ENCODE peak calls at places on chromosomes 2 and 18, in seven cellular contexts. W is tibial artery, J is IMR-90, O is cardiac fibroblast, S is hepatocyte, B is OCI-LY7, M is tibial nerve. C is an unnamed sample.

GRCh38 chr2:108492364-108492763 is 41.9 kb upstream of the LIMS1 start:
- DNase-seq in W (no peak), J (peak), O (peak), S (peak), B (no peak), M (no peak), C (no peak)

GRCh38 chr18:21260621-21261020 is 18.6 kb downstream of the GREB1L start:
- DNase-seq in W (no peak), J (no peak), O (no peak), S (no peak), B (no peak), M (no peak), C (no peak)

GRCh38 chr2:114550895-114551793 is 108.7 kb downstream of the DPP10 start:
- DNase-seq in W (peak), J (peak), O (peak), S (peak), B (peak), M (peak), C (no peak)

GRCh38 chr2:20365249-20365817 is 14.7 kb upstream of the PUM2 start:
- DNase-seq in W (no peak), J (peak), O (peak), S (no peak), B (no peak), M (no peak), C (no peak)

GRCh38 chr2:119233326-119234020 is 9.8 kb downstream of the STEAP3 start:
- DNase-seq in W (no peak), J (peak), O (peak), S (no peak), B (no peak), M (no peak), C (peak)

GRCh38 chr18:77702686-77703085 is 453.0 kb downstream of the GALR1 start:
- DNase-seq in W (no peak), J (peak), O (peak), S (peak), B (peak), M (no peak), C (no peak)

GRCh38 chr2:217920879-217921603 is 81.8 kb downstream of the TNS1 start:
- DNase-seq in W (peak), J (peak), O (peak), S (no peak), B (no peak), M (no peak), C (peak)

GRCh38 chr2:150143087-150143536 is 344.4 kb downstream of the RND3 start:
- DNase-seq in W (no peak), J (peak), O (peak), S (no peak), B (no peak), M (no peak), C (no peak)

GRCh38 chr18:21632393-21632792 is 20.3 kb downstream of the SNRPD1 start:
- DNase-seq in W (no peak), J (no peak), O (peak), S (no peak), B (no peak), M (no peak), C (no peak)

GRCh38 chr2:173571887-173572680 is 217.4 kb downstream of the CDCA7 start:
- DNase-seq in W (no peak), J (no peak), O (no peak), S (no peak), B (no peak), M (no peak), C (no peak)

GRCh38 chr2:85164145-85164559 is 31.0 kb downstream of the TCF7L1 start:
- DNase-seq in W (peak), J (no peak), O (no peak), S (no peak), B (no peak), M (no peak), C (no peak)

GRCh38 chr2:88880441-88880953 is 189.0 kb downstream of the RPIA start:
- DNase-seq in W (no peak), J (peak), O (peak), S (peak), B (peak), M (peak), C (no peak)

GRCh38 chr2:221969087-221969829 is 329.5 kb downstream of the PAX3 start:
- DNase-seq in W (no peak), J (peak), O (peak), S (peak), B (peak), M (peak), C (no peak)

GRCh38 chr18:41593276-41593675 is 361.8 kb upstream of the PIK3C3 start:
- DNase-seq in W (no peak), J (no peak), O (no peak), S (no peak), B (no peak), M (no peak), C (no peak)

GRCh38 chr2:86079981-86080911 is 25.4 kb downstream of the POLR1A start:
- DNase-seq in W (peak), J (peak), O (peak), S (peak), B (peak), M (peak), C (peak)

GRCh38 chr2:41180392-41180791 is 728.5 kb upstream of the SLC8A1 start:
- DNase-seq in W (no peak), J (no peak), O (no peak), S (no peak), B (no peak), M (no peak), C (no peak)

GRCh38 chr2:155026646-155027045 is 328.2 kb downstream of the KCNJ3 start:
- DNase-seq in W (no peak), J (no peak), O (no peak), S (no peak), B (no peak), M (no peak), C (no peak)

GRCh38 chr2:11833601-11834000 is 87.2 kb downstream of the LPIN1 start:
- DNase-seq in W (no peak), J (peak), O (peak), S (no peak), B (peak), M (no peak), C (no peak)

GRCh38 chr2:207836526-207837133 is 66.9 kb upstream of the FZD5 start:
- DNase-seq in W (no peak), J (no peak), O (no peak), S (no peak), B (no peak), M (no peak), C (no peak)

GRCh38 chr2:240958366-240959213 is 39.8 kb upstream of the SNED1 start:
- DNase-seq in W (no peak), J (no peak), O (no peak), S (no peak), B (no peak), M (peak), C (peak)

GRCh38 chr2:10304458-10305253 is 2.0 kb downstream of the HPCAL1 start:
- DNase-seq in W (no peak), J (no peak), O (no peak), S (no peak), B (no peak), M (no peak), C (no peak)

GRCh38 chr18:30712383-30712782 is 330.2 kb downstream of the DSC3 start:
- DNase-seq in W (no peak), J (no peak), O (no peak), S (no peak), B (peak), M (no peak), C (no peak)

GRCh38 chr18:77650799-77651385 is 401.2 kb downstream of the GALR1 start:
- DNase-seq in W (no peak), J (no peak), O (peak), S (peak), B (peak), M (peak), C (peak)

GRCh38 chr2:1741851-1742250 is 2.5 kb downstream of the PXDN start:
- DNase-seq in W (no peak), J (no peak), O (no peak), S (no peak), B (no peak), M (no peak), C (no peak)

GRCh38 chr2:237291138-237291792 is 122.7 kb downstream of the COL6A3 start:
- DNase-seq in W (peak), J (peak), O (peak), S (peak), B (no peak), M (peak), C (peak)

GRCh38 chr2:44528595-44528994 is 166.8 kb downstream of the CAMKMT start:
- DNase-seq in W (no peak), J (peak), O (peak), S (no peak), B (no peak), M (no peak), C (no peak)

GRCh38 chr2:25340340-25340886 is 1.3 kb downstream of the DNMT3A start:
- DNase-seq in W (peak), J (no peak), O (no peak), S (peak), B (no peak), M (no peak), C (no peak)

GRCh38 chr2:230824406-230824978 is 40.2 kb upstream of the ITM2C start:
- DNase-seq in W (peak), J (peak), O (peak), S (peak), B (peak), M (peak), C (no peak)

GRCh38 chr18:26549103-26549485 is 741 bp upstream of the KCTD1 start:
- DNase-seq in W (no peak), J (peak), O (peak), S (peak), B (peak), M (peak), C (peak)

GRCh38 chr18:26764177-26764576 is 101.3 kb downstream of the AQP4 start:
- DNase-seq in W (no peak), J (no peak), O (no peak), S (no peak), B (no peak), M (no peak), C (no peak)

GRCh38 chr2:24050041-24050655 is 607 bp downstream of the FKBP1B start:
- DNase-seq in W (peak), J (no peak), O (peak), S (peak), B (no peak), M (no peak), C (peak)

DNA sequence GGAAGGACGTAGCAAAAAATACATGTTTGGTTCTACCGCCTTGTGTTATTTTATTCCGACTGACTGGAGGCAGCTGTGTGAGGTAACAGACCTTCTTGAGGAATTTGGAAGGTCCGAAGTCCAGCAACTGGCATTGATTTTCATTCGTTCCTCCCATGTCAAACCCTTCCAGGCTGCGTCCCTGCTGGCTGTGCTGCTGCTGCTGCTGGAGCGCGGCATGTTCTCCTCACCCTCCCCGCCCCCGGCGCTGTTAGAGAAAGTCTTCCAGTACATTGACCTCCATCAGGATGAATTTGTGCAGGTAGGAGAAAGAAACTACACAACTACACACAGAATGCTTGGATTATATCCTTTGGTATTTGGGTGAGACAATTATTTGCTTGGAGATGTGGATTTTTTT is 21.9 kb downstream of the CNDP1 start:
- DNase-seq in W (no peak), J (no peak), O (no peak), S (no peak), B (no peak), M (no peak), C (no peak)
- TF ChIP-seq CTCF in W (no peak), J (no peak), O (no peak), S (no peak), B (no peak), M (no peak), C (no peak)

GRCh38 chr2:63882395-63883130 is 40.9 kb downstream of the UGP2 start:
- DNase-seq in W (no peak), J (no peak), O (no peak), S (no peak), B (no peak), M (no peak), C (no peak)
- H3K4me3 ChIP-seq in W (no peak), J (no peak), O (no peak), S (no peak), B (no peak), M (no peak), C (no peak)

GRCh38 chr2:216064684-216065083 is 16.9 kb downstream of the PECR start:
- DNase-seq in W (no peak), J (no peak), O (no peak), S (no peak), B (no peak), M (no peak), C (no peak)
- TF ChIP-seq CTCF in W (no peak), J (no peak), O (no peak), S (no peak), B (no peak), M (no peak), C (no peak)

DNA sequence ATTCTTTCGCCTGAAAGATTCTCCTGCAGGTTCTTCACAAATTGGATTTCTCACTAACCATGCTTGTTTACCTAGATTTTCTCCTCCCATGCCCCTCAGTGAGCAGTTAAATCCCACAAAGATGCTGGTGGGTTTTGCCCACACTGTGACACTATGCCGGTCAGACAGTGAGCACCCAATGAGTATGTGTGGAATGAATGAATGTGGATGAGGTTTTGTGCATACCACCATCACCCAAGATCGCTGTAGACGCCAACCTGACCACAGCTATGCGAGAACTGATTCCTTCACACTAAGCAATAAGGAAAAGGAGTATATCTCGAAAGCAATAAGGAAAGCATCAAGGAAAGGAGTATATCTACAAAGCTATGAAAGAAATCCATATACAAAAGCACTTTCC is 116.7 kb downstream of the PID1 start:
- DNase-seq in W (no peak), J (peak), O (peak), S (no peak), B (no peak), M (no peak), C (no peak)
- H3K4me3 ChIP-seq in W (no peak), J (no peak), O (no peak), S (no peak), B (no peak), M (no peak), C (no peak)

GRCh38 chr18:34707670-34708069 is 2.4 kb upstream of the DTNA start:
- DNase-seq in W (peak), J (peak), O (peak), S (peak), B (no peak), M (peak), C (no peak)
- TF ChIP-seq CTCF in W (no peak), J (no peak), O (no peak), S (no peak), B (no peak), M (no peak), C (no peak)

GRCh38 chr18:49648326-49648725 is 86.5 kb downstream of the LIPG start:
- DNase-seq in W (no peak), J (no peak), O (no peak), S (no peak), B (no peak), M (no peak), C (peak)

GRCh38 chr18:49646864-49647263 is 85.0 kb downstream of the LIPG start:
- DNase-seq in W (no peak), J (no peak), O (no peak), S (no peak), B (no peak), M (no peak), C (no peak)

GRCh38 chr18:49645196-49645595 is 83.3 kb downstream of the LIPG start:
- DNase-seq in W (no peak), J (no peak), O (no peak), S (no peak), B (no peak), M (no peak), C (no peak)

GRCh38 chr18:49647496-49648168 is 85.8 kb downstream of the LIPG start:
- DNase-seq in W (no peak), J (peak), O (peak), S (no peak), B (no peak), M (no peak), C (no peak)

GRCh38 chr18:49645836-49646235 is 84.0 kb downstream of the LIPG start:
- DNase-seq in W (peak), J (peak), O (peak), S (no peak), B (no peak), M (no peak), C (peak)
- H3K4me3 ChIP-seq in W (peak), J (no peak), O (no peak), S (no peak), B (no peak), M (peak), C (no peak)

GRCh38 chr2:60118061-60118460 is 435.4 kb downstream of the BCL11A start:
- DNase-seq in W (no peak), J (no peak), O (no peak), S (no peak), B (no peak), M (no peak), C (no peak)

GRCh38 chr2:60116167-60116870 is 437.1 kb downstream of the BCL11A start:
- DNase-seq in W (no peak), J (no peak), O (no peak), S (no peak), B (no peak), M (no peak), C (no peak)

GRCh38 chr2:60118917-60119316 is 434.5 kb downstream of the BCL11A start:
- DNase-seq in W (no peak), J (no peak), O (no peak), S (no peak), B (no peak), M (no peak), C (no peak)

DNA sequence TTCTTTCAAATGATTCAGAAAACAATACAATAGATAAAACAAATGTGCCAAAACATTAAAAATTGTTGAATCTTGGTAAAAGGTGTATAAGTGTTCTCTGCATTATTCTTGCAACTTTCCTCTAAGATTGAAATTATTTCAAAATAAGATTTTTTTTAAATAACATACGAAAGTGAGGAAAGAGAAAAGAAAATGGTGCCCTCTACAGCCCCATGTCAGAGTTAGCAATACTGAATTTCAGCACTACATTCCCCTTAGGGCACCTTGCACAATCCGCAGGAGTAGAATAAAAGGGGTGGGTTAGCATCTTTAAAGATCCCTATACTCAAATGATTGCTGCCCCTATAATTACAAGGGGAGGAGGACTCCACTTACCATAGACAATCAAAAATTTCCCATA is 433.7 kb downstream of the BCL11A start:
- DNase-seq in W (no peak), J (no peak), O (no peak), S (no peak), B (no peak), M (no peak), C (no peak)
- TF ChIP-seq CTCF in W (no peak), J (no peak), O (no peak), S (peak), B (peak), M (no peak), C (peak)

GRCh38 chr18:48947102-48947501 is 3.7 kb downstream of the SMAD7 start:
- DNase-seq in W (no peak), J (no peak), O (peak), S (no peak), B (no peak), M (no peak), C (no peak)
- H3K4me3 ChIP-seq in W (peak), J (peak), O (peak), S (peak), B (peak), M (peak), C (peak)

GRCh38 chr2:184162426-184162825 is 435.9 kb upstream of the ZNF804A start:
- DNase-seq in W (no peak), J (no peak), O (no peak), S (no peak), B (no peak), M (no peak), C (no peak)
- TF ChIP-seq CTCF in W (no peak), J (no peak), O (no peak), S (no peak), B (peak), M (no peak), C (no peak)

C was measured in psoas muscle.